ENCODE peak calls at places on chromosome 18, in ten cellular contexts. L is neuronal stem cell; Y is substantia nigra; A is sigmoid colon; B is activated effector memory CD4-positive, alpha-beta T cell treated with Interleukin-2 at 50 U/mL for 16 hours; R is effector memory CD8-positive, alpha-beta T cell; U is endothelial cell; I is ACHN; Q is HTR-8/SVneo; Z is NCI-H1105 treated with DMSO at 0.1 percent for 48 hours. O is an unnamed sample.

GRCh38 chr18:42936289-42936688 is 179.2 kb downstream of the RIT2 start:
- DNase-seq in L (no peak), Y (no peak), A (no peak), B (no peak), R (no peak), U (no peak), I (no peak), Q (no peak), Z (no peak), O (no peak)

GRCh38 chr18:71242981-71243380 is 954.1 kb downstream of the SOCS6 start:
- DNase-seq in L (no peak), Y (no peak), A (no peak), B (no peak), R (no peak), U (no peak), I (no peak), Q (no peak), Z (no peak), O (no peak)

GRCh38 chr18:76351961-76352581 is 143.0 kb downstream of the ZNF516 start:
- DNase-seq in L (no peak), Y (no peak), A (peak), B (no peak), R (no peak), U (no peak), I (peak), Q (no peak), Z (no peak), O (peak)

GRCh38 chr18:51185075-51185474 is 12.4 kb downstream of the MEX3C start:
- DNase-seq in L (no peak), Y (no peak), A (no peak), B (no peak), R (no peak), U (no peak), I (no peak), Q (no peak), Z (no peak), O (no peak)

GRCh38 chr18:50334546-50335152 is 40.2 kb upstream of the SKA1 start:
- DNase-seq in L (no peak), Y (no peak), A (no peak), B (no peak), R (no peak), U (no peak), I (no peak), Q (no peak), Z (no peak), O (no peak)

GRCh38 chr18:36850527-36851201 is 21.7 kb downstream of the KIAA1328 start:
- DNase-seq in L (no peak), Y (no peak), A (no peak), B (no peak), R (no peak), U (no peak), I (peak), Q (peak), Z (no peak), O (no peak)

GRCh38 chr18:77223653-77224052 is 26.0 kb upstream of the GALR1 start:
- DNase-seq in L (no peak), Y (no peak), A (no peak), B (no peak), R (no peak), U (no peak), I (no peak), Q (peak), Z (no peak), O (no peak)

GRCh38 chr18:54100920-54101319 is 123.5 kb downstream of the MBD2 start:
- DNase-seq in L (no peak), Y (no peak), A (no peak), B (no peak), R (no peak), U (no peak), I (no peak), Q (no peak), Z (no peak), O (no peak)

GRCh38 chr18:31617029-31617717 is 25.5 kb downstream of the TTR start:
- DNase-seq in L (no peak), Y (no peak), A (no peak), B (no peak), R (no peak), U (no peak), I (no peak), Q (no peak), Z (peak), O (no peak)

GRCh38 chr18:28399781-28400362 is 222.9 kb upstream of the CDH2 start:
- DNase-seq in L (no peak), Y (no peak), A (no peak), B (no peak), R (no peak), U (no peak), I (no peak), Q (no peak), Z (no peak), O (no peak)

GRCh38 chr18:34643982-34644381 is 66.1 kb upstream of the DTNA start:
- DNase-seq in L (no peak), Y (no peak), A (no peak), B (no peak), R (no peak), U (no peak), I (no peak), Q (no peak), Z (peak), O (no peak)

GRCh38 chr18:77106331-77106730 is 26.3 kb downstream of the MBP start:
- DNase-seq in L (no peak), Y (no peak), A (no peak), B (peak), R (peak), U (no peak), I (no peak), Q (no peak), Z (no peak), O (no peak)

GRCh38 chr18:78914586-78914935 is 65.1 kb upstream of the SALL3 start:
- DNase-seq in L (no peak), Y (no peak), A (no peak), B (no peak), R (no peak), U (no peak), I (no peak), Q (no peak), Z (peak), O (no peak)

O was measured in NCI-H345.